ENCODE peak calls at places on chromosomes 4 and X, in four cellular contexts. G, K, F and O are unnamed samples.
A peak's percentile ranks its signal among the peaks of the same experiment; 100 is the strongest.

GRCh38 chrX:1316527-1316926 is 20.1 kb upstream of the IL3RA start:
- DNase-seq in G (peak; percentile 89), K (no peak), F (no peak), O (no peak)

GRCh38 chr4:82415922-82416365 is 14.3 kb downstream of the HNRNPDL start:
- DNase-seq in F (no peak), K (peak; percentile 39), G (no peak), O (no peak)

GRCh38 chr4:88610771-88611170 is 18.5 kb downstream of the HERC3 start:
- DNase-seq in G (no peak), K (no peak), F (peak; percentile 52), O (peak; percentile 50)

GRCh38 chr4:109368661-109369060 is 65.0 kb upstream of the SEC24B start:
- DNase-seq in K (peak; percentile 34), G (no peak), F (no peak), O (no peak)

GRCh38 chrX:101764538-101764937 is 104.9 kb upstream of the ARMCX2 start:
- DNase-seq in K (peak; percentile 3), G (no peak), F (no peak), O (no peak)

GRCh38 chr4:687975-688694 is 816 bp downstream of the SLC49A3 start:
- DNase-seq in F (no peak), G (peak; percentile 80), K (no peak), O (no peak)

GRCh38 chrX:68675466-68675865 is 28.0 kb downstream of the STARD8 start:
- DNase-seq in K (no peak), G (no peak), F (no peak), O (no peak)

GRCh38 chr4:7769936-7770674 is 169.6 kb downstream of the AFAP1 start:
- DNase-seq in F (peak; percentile 51), G (peak; percentile 48), K (peak; percentile 60), O (peak; percentile 32)

GRCh38 chrX:63747331-63747730 is 37.7 kb downstream of the ARHGEF9 start:
- DNase-seq in K (peak; percentile 83), F (peak; percentile 73), G (no peak), O (peak; percentile 56)

GRCh38 chr4:140603286-140603685 is 34.5 kb upstream of the UCP1 start:
- DNase-seq in F (peak; percentile 17), K (no peak), G (no peak), O (no peak)

GRCh38 chrX:46727445-46727844 is 31.5 kb downstream of the SLC9A7 start:
- DNase-seq in K (peak; percentile 70), G (no peak), F (peak; percentile 27), O (peak; percentile 11)

GRCh38 chrX:110087485-110088356 is 84.8 kb downstream of the TMEM164 start:
- DNase-seq in K (peak; percentile 89), G (peak; percentile 19), F (peak; percentile 92), O (peak; percentile 91)

GRCh38 chrX:150940844-150941495 is 42.2 kb upstream of the HMGB3 start:
- DNase-seq in G (no peak), F (no peak), K (no peak), O (no peak)

GRCh38 chr4:17058506-17058905 is 160.1 kb upstream of the LDB2 start:
- DNase-seq in F (no peak), K (peak; percentile 33), G (no peak), O (no peak)

GRCh38 chr4:185853841-185854240 is 41.8 kb upstream of the SORBS2 start:
- DNase-seq in G (no peak), K (no peak), F (no peak), O (no peak)

GRCh38 chrX:1507511-1508463 is 29.2 kb downstream of the P2RY8 start:
- DNase-seq in K (no peak), G (peak; percentile 81), F (no peak), O (no peak)

GRCh38 chr4:25184056-25184455 is 23.8 kb upstream of the SEPSECS start:
- DNase-seq in F (no peak), G (no peak), K (no peak), O (no peak)

GRCh38 chr4:57055873-57056272 is 54.3 kb downstream of the IGFBP7 start:
- DNase-seq in F (no peak), K (no peak), G (no peak), O (peak; percentile 52)

GRCh38 chr4:164482788-164483187 is 271.1 kb upstream of the SMIM31 start:
- DNase-seq in F (no peak), G (no peak), K (no peak), O (no peak)

GRCh38 chrX:6384391-6384790 is 150.5 kb downstream of the VCX3A start:
- DNase-seq in K (no peak), F (no peak), G (no peak), O (no peak)

GRCh38 chr4:187544461-187545053 is 451.0 kb upstream of the ZFP42 start:
- DNase-seq in K (no peak), F (no peak), G (no peak), O (no peak)

GRCh38 chrX:65451663-65452062 is 82.9 kb downstream of the LAS1L start:
- DNase-seq in G (no peak), K (peak; percentile 51), F (peak; percentile 47), O (peak; percentile 11)

GRCh38 chrX:154458954-154459829 is 1.1 kb downstream of the PLXNA3 start:
- DNase-seq in K (no peak), F (no peak), G (no peak), O (no peak)

GRCh38 chr4:72568959-72569718 is at the start of gene ADAMTS3:
- DNase-seq in K (peak; percentile 74), G (peak; percentile 87), F (peak; percentile 67), O (peak; percentile 55)

GRCh38 chrX:40973619-40974018 is 111.6 kb upstream of the USP9X start:
- DNase-seq in F (no peak), K (no peak), G (no peak), O (no peak)

GRCh38 chr4:3111461-3111860 is 37.0 kb downstream of the HTT start:
- DNase-seq in F (peak; percentile 87), G (no peak), K (peak; percentile 59), O (peak; percentile 91)

GRCh38 chr4:159142254-159142653 is 39.4 kb downstream of the RAPGEF2 start:
- DNase-seq in K (peak; percentile 67), G (no peak), F (peak; percentile 29), O (no peak)

GRCh38 chr4:142262956-142263355 is 583.1 kb downstream of the INPP4B start:
- DNase-seq in K (no peak), G (no peak), F (no peak), O (no peak)

GRCh38 chr4:137663376-137664054 is 131.2 kb upstream of the PCDH18 start:
- DNase-seq in K (peak; percentile 58), F (peak; percentile 57), G (no peak), O (no peak)

GRCh38 chrX:130300010-130300282 is 31.2 kb upstream of the ZNF280C start:
- DNase-seq in G (no peak), K (no peak), F (no peak), O (no peak)

GRCh38 chr4:3788366-3788660 is 22.1 kb downstream of the ADRA2C start:
- DNase-seq in K (no peak), G (peak; percentile 54), F (no peak), O (no peak)

GRCh38 chrX:103685396-103685795 is 1.1 kb downstream of the MORF4L2 start:
- DNase-seq in G (no peak), F (peak; percentile 34), K (peak; percentile 44), O (peak; percentile 14)

GRCh38 chrX:41481264-41482109 is 34.3 kb downstream of the NYX start:
- DNase-seq in F (no peak), G (no peak), K (no peak), O (peak; percentile 12)

DNA sequence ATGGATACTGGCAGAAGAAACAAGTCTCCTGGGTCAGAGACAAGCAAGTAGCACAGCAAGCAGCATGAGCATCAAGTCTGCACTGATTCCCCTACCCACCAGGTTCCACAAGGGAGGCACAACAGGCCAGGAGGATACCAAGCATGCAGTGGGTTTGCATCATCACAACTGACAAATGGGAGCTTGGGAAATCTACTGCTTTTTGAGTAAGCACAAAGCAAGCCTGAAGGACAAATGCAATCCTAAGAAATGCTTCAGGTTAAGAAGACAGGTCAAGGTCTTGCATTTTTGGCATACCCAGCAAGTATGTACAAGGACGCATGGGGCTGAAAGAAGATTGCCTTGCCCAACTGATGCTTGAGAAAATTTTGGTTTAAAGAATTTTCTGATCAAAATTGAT is 279.6 kb downstream of the PDGFC start:
- DNase-seq in F (no peak), K (peak; percentile 76), G (no peak), O (no peak)
- H3K4me3 ChIP-seq in F (no peak overlapping the region), K (no peak overlapping the region), G (no peak overlapping the region), O (no peak overlapping the region)

GRCh38 chrX:114465689-114466088 is 118.2 kb upstream of the HTR2C start:
- DNase-seq in K (no peak), G (no peak), F (no peak), O (no peak)
- TF ChIP-seq CTCF in K (no peak), G (no peak), F (no peak), O (no peak)

DNA sequence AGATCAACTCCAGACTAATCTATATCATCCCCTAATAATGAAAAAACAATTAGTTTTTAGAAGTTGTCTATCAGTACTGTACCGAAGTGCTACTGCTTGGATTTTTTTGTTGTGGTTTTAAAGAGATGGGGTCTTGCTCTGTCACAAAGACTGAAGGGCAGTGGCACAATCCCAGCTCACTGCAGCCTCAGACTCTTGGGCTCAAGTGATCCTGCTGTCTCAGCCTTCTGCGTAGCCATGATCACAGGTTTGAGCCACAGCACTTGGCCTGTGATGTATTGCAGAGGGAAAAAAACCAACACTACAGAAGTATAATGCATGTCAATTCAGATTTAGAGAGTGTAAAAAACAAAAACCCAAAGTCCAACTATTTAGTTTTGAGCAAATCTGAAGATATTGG is 875.0 kb downstream of the ADGRL3 start:
- DNase-seq in K (no peak), F (no peak), G (no peak), O (no peak)
- H3K4me3 ChIP-seq in K (no peak overlapping the region), F (no peak overlapping the region), G (no peak overlapping the region), O (no peak overlapping the region)

DNA sequence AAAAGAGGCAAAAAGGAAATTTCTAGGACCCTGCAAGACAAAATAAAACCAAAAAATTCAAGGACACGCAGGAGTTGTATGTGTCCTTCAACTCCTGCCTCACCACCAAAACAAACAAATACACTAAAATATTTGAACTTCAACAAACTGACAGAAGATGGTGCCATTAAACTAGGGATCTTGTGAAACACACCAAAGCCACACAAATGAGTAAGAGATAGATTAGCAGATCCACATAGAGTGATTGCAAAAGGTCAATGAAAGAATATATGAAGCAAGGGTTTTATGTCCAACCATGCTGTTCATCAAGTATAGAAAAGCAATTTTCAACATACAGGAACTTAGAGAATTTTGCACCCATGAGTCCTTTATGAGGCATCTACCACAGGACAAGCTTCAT is 40.1 kb upstream of the SCML1 start:
- DNase-seq in F (peak; percentile 39), K (peak; percentile 58), G (no peak), O (peak; percentile 18)
- TF ChIP-seq CTCF in F (no peak), K (no peak), G (no peak), O (no peak)

GRCh38 chr4:128477540-128477939 is 189.9 kb upstream of the PGRMC2 start:
- DNase-seq in G (no peak), F (no peak), K (no peak), O (no peak)

GRCh38 chr4:128475597-128475996 is 188.0 kb upstream of the PGRMC2 start:
- DNase-seq in G (no peak), F (no peak), K (no peak), O (no peak)

GRCh38 chr4:128468485-128468989 is 180.9 kb upstream of the PGRMC2 start:
- DNase-seq in G (no peak), K (peak; percentile 97), F (peak; percentile 97), O (peak; percentile 97)

GRCh38 chr4:128470492-128471053 is 183.0 kb upstream of the PGRMC2 start:
- DNase-seq in F (no peak), G (no peak), K (no peak), O (no peak)

GRCh38 chr4:128471576-128471975 is 184.0 kb upstream of the PGRMC2 start:
- DNase-seq in F (no peak), G (no peak), K (no peak), O (no peak)
- H3K4me3 ChIP-seq in F (no peak overlapping the region), G (no peak overlapping the region), K (no peak overlapping the region), O (no peak overlapping the region)